ENCODE peak calls at places on chromosomes 16 and 17, in six cellular contexts. Q is AG09309, F is heart right ventricle, P is cardiac muscle cell, R is astrocyte of the spinal cord, T is nephron progenitor cell. C is an unnamed sample.

GRCh38 chr17:79979201-79979840 is 56.4 kb downstream of the TBC1D16 start:
- DNase-seq in P (no peak), F (no peak), T (no peak), R (no peak), Q (no peak), C (no peak)

GRCh38 chr16:88468289-88469129 is 15.4 kb downstream of the ZFPM1 start:
- DNase-seq in R (no peak), F (no peak), P (peak), Q (no peak), T (peak), C (no peak)

GRCh38 chr17:52546990-52547389 is 388.5 kb upstream of the CA10 start:
- DNase-seq in P (no peak), T (no peak), F (no peak), Q (no peak), R (no peak), C (no peak)

GRCh38 chr17:58565389-58566311 is 51.2 kb upstream of the MTMR4 start:
- DNase-seq in F (no peak), Q (no peak), T (no peak), P (no peak), R (no peak), C (no peak)

GRCh38 chr17:66126231-66126630 is 65.7 kb downstream of the CEP112 start:
- DNase-seq in F (no peak), T (no peak), R (no peak), Q (no peak), P (peak), C (no peak)

GRCh38 chr16:59259074-59259963 is 525.2 kb upstream of the GOT2 start:
- DNase-seq in Q (no peak), F (no peak), P (no peak), R (peak), T (no peak), C (no peak)

GRCh38 chr16:84059946-84060901 is 17.6 kb upstream of the SLC38A8 start:
- DNase-seq in R (no peak), P (no peak), Q (no peak), F (no peak), T (no peak), C (no peak)

GRCh38 chr17:47801906-47802305 is 19.7 kb downstream of the OSBPL7 start:
- DNase-seq in P (no peak), T (no peak), Q (no peak), F (no peak), R (no peak), C (no peak)

GRCh38 chr17:58335061-58335731 is 6.6 kb upstream of the TSPOAP1 start:
- DNase-seq in F (no peak), T (no peak), R (no peak), Q (no peak), P (no peak), C (no peak)

GRCh38 chr16:10694830-10695229 is at the start of gene TEKT5:
- DNase-seq in P (no peak), Q (no peak), R (no peak), F (no peak), T (no peak), C (no peak)

GRCh38 chr17:63646492-63646815 is 24.2 kb downstream of the MAP3K3 start:
- DNase-seq in F (no peak), P (no peak), Q (no peak), R (no peak), T (no peak), C (no peak)

GRCh38 chr16:58464047-58464915 is 35.7 kb upstream of the NDRG4 start:
- DNase-seq in T (peak), Q (no peak), F (peak), R (no peak), P (no peak), C (no peak)

GRCh38 chr16:1309888-1310831 is 724 bp downstream of the UBE2I start:
- DNase-seq in R (peak), T (no peak), Q (no peak), F (peak), P (peak), C (no peak)

GRCh38 chr17:33291248-33292183 is 1.6 kb downstream of the ASIC2 start:
- DNase-seq in F (no peak), R (peak), P (peak), Q (no peak), T (peak), C (no peak)

GRCh38 chr17:33292981-33293867 is at the start of gene ASIC2:
- DNase-seq in T (peak), Q (no peak), P (no peak), F (no peak), R (no peak), C (no peak)

GRCh38 chr17:33290156-33290697 is 2.9 kb downstream of the ASIC2 start:
- DNase-seq in R (no peak), P (no peak), Q (no peak), F (no peak), T (no peak), C (no peak)

GRCh38 chr17:33294994-33295393 is 1.9 kb upstream of the ASIC2 start:
- DNase-seq in F (no peak), Q (no peak), R (no peak), P (no peak), T (no peak), C (no peak)

GRCh38 chr17:33292184-33292980 is 713 bp downstream of the ASIC2 start:
- DNase-seq in P (peak), Q (no peak), T (peak), F (no peak), R (peak), C (no peak)
- TF ChIP-seq CTCF in P (no peak), Q (no peak), T (peak), F (peak), R (peak), C (no peak)

GRCh38 chr17:27203241-27203640 is 90.7 kb upstream of the WSB1 start:
- DNase-seq in P (no peak), Q (no peak), R (no peak), F (no peak), T (no peak), C (no peak)

GRCh38 chr17:27200476-27200875 is 93.4 kb upstream of the WSB1 start:
- DNase-seq in R (no peak), T (no peak), P (no peak), F (no peak), Q (no peak), C (no peak)

GRCh38 chr17:27199948-27200347 is 94.0 kb upstream of the WSB1 start:
- DNase-seq in Q (no peak), F (no peak), P (peak), R (no peak), T (no peak), C (no peak)
- TF ChIP-seq CTCF in Q (no peak), F (no peak), P (no peak), R (no peak), T (no peak), C (no peak)

GRCh38 chr17:42118545-42118944 is 2.6 kb downstream of the KAT2A start:
- DNase-seq in P (peak), Q (no peak), T (no peak), F (no peak), R (peak), C (no peak)
- TF ChIP-seq CTCF in P (peak), Q (peak), T (peak), F (peak), R (peak), C (peak)

DNA sequence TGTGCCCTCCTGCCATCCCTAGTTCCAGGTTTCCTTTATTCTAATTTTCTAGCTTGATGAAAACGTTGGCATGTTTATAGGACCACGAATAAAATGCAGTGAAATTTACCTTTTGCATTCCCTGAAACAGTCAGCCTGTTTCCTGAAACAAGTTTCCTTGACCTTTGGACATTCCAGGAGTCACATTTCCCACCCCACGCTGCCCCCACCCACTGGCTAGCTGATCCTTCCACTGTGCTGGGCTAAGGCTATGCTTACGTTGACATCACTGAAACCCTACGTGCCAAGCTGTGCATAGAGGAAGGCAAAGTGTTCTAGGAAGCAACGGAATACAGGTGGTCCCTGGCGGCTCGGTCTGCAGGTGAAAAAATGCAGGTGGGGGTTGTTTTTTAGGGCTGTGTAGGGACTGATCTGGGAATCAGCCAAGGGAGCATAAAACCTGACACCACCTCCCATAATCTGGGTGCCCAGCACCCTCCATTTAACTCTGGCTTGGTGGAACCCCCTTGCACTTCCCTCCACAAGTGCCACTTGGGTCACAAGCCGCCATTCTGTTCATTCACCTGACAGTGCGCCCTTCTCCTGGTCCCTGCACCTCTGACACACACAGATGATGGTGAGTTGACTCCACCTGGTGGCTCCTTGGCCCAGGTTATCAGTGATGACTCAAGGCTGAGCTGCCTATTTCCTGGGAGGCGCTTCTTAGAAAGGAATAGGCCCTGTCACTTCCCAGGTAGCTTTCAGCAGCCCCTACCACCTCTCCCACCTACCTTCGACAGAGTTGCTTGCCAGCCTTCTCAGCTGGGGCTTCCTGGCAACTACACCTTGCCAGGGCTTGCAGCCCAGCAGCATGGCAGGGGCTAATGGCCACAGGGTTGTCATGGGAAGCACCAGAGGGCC is 83.7 kb downstream of the N4BP1 start:
- DNase-seq in F (no peak), Q (no peak), R (no peak), T (no peak), P (no peak), C (no peak)
- TF ChIP-seq CTCF in F (no peak), Q (peak), R (peak), T (peak), P (no peak), C (no peak)

GRCh38 chr16:73032548-73033270 is 15.2 kb downstream of the ZFHX3 start:
- DNase-seq in P (no peak), R (no peak), T (no peak), F (no peak), Q (no peak), C (no peak)
- TF ChIP-seq CTCF in P (no peak), R (no peak), T (no peak), F (peak), Q (no peak), C (no peak)

GRCh38 chr16:71552698-71553503 is 24.0 kb downstream of the TAT start:
- DNase-seq in R (no peak), P (no peak), T (no peak), F (no peak), Q (no peak), C (no peak)
- TF ChIP-seq CTCF in R (no peak), P (peak), T (no peak), F (no peak), Q (no peak), C (no peak)

DNA sequence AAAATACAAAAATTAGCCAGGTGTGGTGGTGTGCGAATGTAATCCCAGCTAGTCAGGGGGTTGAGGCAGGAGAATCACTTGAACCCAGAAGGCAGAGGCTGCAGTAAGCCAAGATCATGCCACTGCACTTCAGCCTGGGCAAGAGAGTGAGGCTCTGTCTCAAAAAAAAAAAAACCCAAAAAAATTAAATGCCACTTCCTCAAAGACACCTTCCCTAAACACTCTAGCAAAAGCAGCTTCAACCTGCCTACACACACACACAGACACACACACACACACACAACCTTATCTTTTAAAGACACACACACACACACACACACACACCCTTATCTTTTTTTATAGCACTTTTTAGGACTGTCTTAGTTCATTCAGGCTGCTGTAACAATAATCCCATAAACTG is 201.7 kb upstream of the PSMD7 start:
- DNase-seq in T (no peak), Q (no peak), F (no peak), R (no peak), P (no peak), C (no peak)
- TF ChIP-seq CTCF in T (no peak), Q (no peak), F (no peak), R (no peak), P (no peak), C (no peak)

DNA sequence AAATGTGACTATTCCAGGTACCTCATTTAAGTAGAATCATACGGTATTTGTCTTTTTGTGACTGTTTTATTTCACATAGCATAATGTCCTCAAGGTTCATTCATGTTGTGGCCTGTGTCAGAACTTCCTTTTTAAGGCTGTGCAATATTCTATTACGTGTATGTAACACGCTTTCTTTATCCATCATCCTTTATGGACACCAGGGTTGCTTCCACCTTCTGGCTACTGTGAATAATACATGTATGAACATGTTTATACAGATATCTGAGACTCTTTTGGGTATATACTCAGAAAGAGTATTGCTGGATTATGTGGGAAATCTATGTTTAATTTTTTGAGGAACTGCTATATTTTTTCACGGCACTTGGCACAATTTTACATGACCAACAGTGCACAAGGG is 28.7 kb upstream of the RSL1D1 start:
- DNase-seq in F (no peak), Q (no peak), T (no peak), R (no peak), P (no peak), C (no peak)
- TF ChIP-seq CTCF in F (no peak), Q (no peak), T (no peak), R (no peak), P (no peak), C (no peak)

GRCh38 chr17:16652847-16653366 is 743 bp downstream of the ZNF624 start:
- DNase-seq in T (no peak), F (no peak), P (no peak), Q (no peak), R (no peak), C (no peak)

GRCh38 chr17:16652252-16652651 is 1.4 kb downstream of the ZNF624 start:
- DNase-seq in Q (no peak), F (no peak), P (no peak), T (no peak), R (no peak), C (no peak)

GRCh38 chr17:16649585-16649984 is 4.1 kb downstream of the ZNF624 start:
- DNase-seq in T (no peak), F (no peak), R (no peak), P (no peak), Q (no peak), C (no peak)

DNA sequence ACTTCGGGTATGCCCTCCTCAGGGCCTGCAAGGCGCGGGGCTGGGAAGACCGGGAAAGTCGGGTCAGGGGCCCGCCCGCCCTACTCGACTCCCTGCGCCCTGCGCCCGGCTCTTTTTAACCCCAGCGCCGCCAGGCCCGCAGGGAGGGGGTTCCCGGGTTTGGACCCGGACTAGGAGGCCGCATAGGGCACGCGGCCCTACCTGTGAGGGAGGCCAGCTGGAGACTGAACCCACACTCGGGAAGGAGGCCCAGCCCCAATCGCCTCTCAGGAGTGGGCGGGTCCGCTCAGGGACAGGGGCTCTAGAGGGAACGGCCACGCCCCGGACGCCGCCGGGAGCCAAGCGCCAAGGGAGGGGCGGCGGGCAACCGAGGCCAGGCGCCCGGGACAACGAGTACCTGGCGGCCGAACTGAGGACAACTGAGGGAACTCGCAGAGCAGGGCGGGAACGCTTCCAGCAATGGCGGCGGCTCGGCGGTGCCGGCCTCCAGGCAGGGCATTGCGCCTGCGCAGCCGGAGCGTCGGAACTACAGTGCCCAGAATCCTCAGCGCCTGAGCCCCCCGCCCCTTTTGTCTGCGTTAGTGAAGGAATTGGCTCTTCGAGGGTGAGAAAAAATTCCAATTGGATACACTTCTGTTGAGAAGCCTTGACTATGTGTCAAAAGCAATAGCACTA is at the start of gene ZNF624:
- DNase-seq in R (peak), Q (peak), P (peak), T (peak), F (peak), C (peak)
- TF ChIP-seq CTCF in R (no peak), Q (no peak), P (no peak), T (no peak), F (no peak), C (no peak)